ENCODE peak calls at places on chromosomes 13 and 19, in six cellular contexts. R is NCI-H69; D is NCI-H345; G is tibial nerve; Q is HS-5; E is activated CD4-positive, CD25-positive, alpha-beta regulatory T cell treated with anti-CD3 and anti-CD28 coated beads, Interleukin-2, amount 50 U/mL, for 16 hours. U is an unnamed sample.

GRCh38 chr13:112442483-112443090 is 66.4 kb downstream of the SPACA7 start:
- DNase-seq in R (peak; percentile 79), D (peak; percentile 27), G (no peak), Q (no peak), E (no peak), U (peak; percentile 22)

GRCh38 chr13:19860884-19861655 is 2.4 kb downstream of the ZMYM5 start:
- DNase-seq in R (peak; percentile 9), D (no peak), G (no peak), Q (no peak), E (no peak), U (no peak)

GRCh38 chr19:35725216-35725861 is 7.5 kb downstream of the KMT2B start:
- DNase-seq in R (no peak), D (no peak), G (no peak), Q (no peak), E (no peak), U (no peak)

GRCh38 chr19:7789447-7789846 is 26.4 kb downstream of the CLEC4M start:
- DNase-seq in R (peak; percentile 61), D (no peak), G (no peak), Q (no peak), E (no peak), U (no peak)

GRCh38 chr13:45851171-45851889 is at the start of gene SIAH3:
- DNase-seq in R (peak; percentile 8), D (no peak), G (no peak), Q (no peak), E (no peak), U (no peak)

GRCh38 chr19:6233827-6234511 is 45.8 kb downstream of the MLLT1 start:
- DNase-seq in R (peak; percentile 34), D (no peak), G (no peak), Q (no peak), E (no peak), U (peak; percentile 80)

GRCh38 chr19:15836345-15836594 is 20.8 kb upstream of the OR10H1 start:
- DNase-seq in R (no peak), D (no peak), G (no peak), Q (no peak), E (no peak), U (no peak)

GRCh38 chr13:34201050-34201913 is 383.3 kb downstream of the RFC3 start:
- DNase-seq in R (no peak), D (no peak), G (no peak), Q (peak; percentile 30), E (no peak), U (no peak)

GRCh38 chr13:59409651-59410200 is 754.0 kb downstream of the DIAPH3 start:
- DNase-seq in R (peak; percentile 87), D (peak; percentile 2), G (no peak), Q (no peak), E (no peak), U (no peak)

GRCh38 chr19:58182577-58182988 is 278 bp upstream of the ZNF274 start:
- DNase-seq in R (peak; percentile 86), D (no peak), G (no peak), Q (no peak), E (peak; percentile 68), U (no peak)

GRCh38 chr19:18775586-18776287 is 15.4 kb downstream of the COMP start:
- DNase-seq in R (no peak), D (no peak), G (no peak), Q (peak; percentile 34), E (no peak), U (no peak)

GRCh38 chr19:48852292-48852691 is 16.0 kb upstream of the HSD17B14 start:
- DNase-seq in R (no peak), D (no peak), G (no peak), Q (no peak), E (no peak), U (no peak)

GRCh38 chr19:33268162-33268991 is 34.0 kb downstream of the CEBPA start:
- DNase-seq in R (no peak), D (no peak), G (no peak), Q (no peak), E (no peak), U (no peak)

GRCh38 chr13:67229438-67230242 is 496 bp downstream of the PCDH9 start:
- DNase-seq in R (peak; percentile 81), D (peak; percentile 60), G (no peak), Q (no peak), E (no peak), U (no peak)

GRCh38 chr19:52963229-52963760 is 614 bp upstream of the ZNF816 start:
- DNase-seq in R (peak; percentile 67), D (peak; percentile 8), G (no peak), Q (no peak), E (no peak), U (no peak)

GRCh38 chr13:67075239-67075638 is 154.9 kb downstream of the PCDH9 start:
- DNase-seq in R (peak; percentile 74), D (no peak), G (no peak), Q (no peak), E (no peak), U (no peak)

GRCh38 chr19:30224689-30225606 is 147.2 kb upstream of the ZNF536 start:
- DNase-seq in R (no peak), D (no peak), G (no peak), Q (no peak), E (no peak), U (no peak)

GRCh38 chr19:35549174-35549788 is 3.9 kb downstream of the TMEM147 start:
- DNase-seq in R (peak; percentile 89), D (peak; percentile 88), G (no peak), Q (no peak), E (peak; percentile 49), U (peak; percentile 67)

GRCh38 chr13:45448965-45449559 is 15.7 kb upstream of the COG3 start:
- DNase-seq in R (no peak), D (no peak), G (no peak), Q (no peak), E (no peak), U (no peak)

GRCh38 chr13:61508936-61509335 is 93.3 kb upstream of the PCDH20 start:
- DNase-seq in R (no peak), D (no peak), G (no peak), Q (no peak), E (no peak), U (no peak)

GRCh38 chr19:1862424-1863307 is 713 bp downstream of the KLF16 start:
- DNase-seq in R (peak; percentile 85), D (peak; percentile 46), G (no peak), Q (no peak), E (peak; percentile 26), U (no peak)

GRCh38 chr13:43303040-43303729 is 279.8 kb downstream of the DNAJC15 start:
- DNase-seq in R (peak; percentile 86), D (peak; percentile 25), G (no peak), Q (no peak), E (no peak), U (peak; percentile 34)

GRCh38 chr13:99813346-99814095 is 158.0 kb downstream of the ZIC5 start:
- DNase-seq in R (peak; percentile 26), D (no peak), G (no peak), Q (no peak), E (no peak), U (no peak)

GRCh38 chr13:73228546-73228945 is 169.7 kb downstream of the KLF5 start:
- DNase-seq in R (no peak), D (no peak), G (no peak), Q (no peak), E (no peak), U (no peak)

GRCh38 chr19:45424191-45425058 is 708 bp upstream of the ERCC1 start:
- DNase-seq in R (peak; percentile 82), D (no peak), G (no peak), Q (peak; percentile 92), E (no peak), U (peak; percentile 65)

GRCh38 chr13:79398915-79399314 is 7.1 kb downstream of the RBM26 start:
- DNase-seq in R (no peak), D (no peak), G (no peak), Q (no peak), E (no peak), U (no peak)

GRCh38 chr13:84802073-84802472 is 919.8 kb upstream of the SLITRK1 start:
- DNase-seq in R (no peak), D (no peak), G (no peak), Q (no peak), E (no peak), U (no peak)

GRCh38 chr13:51004111-51004865 is 94.7 kb downstream of the RNASEH2B start:
- DNase-seq in R (no peak), D (no peak), G (no peak), Q (no peak), E (no peak), U (no peak)